ENCODE peak calls at places on chromosomes 1 and 21, in five cellular contexts. A is neuronal stem cell, D is aorta, Z is lung, R is upper lobe of right lung. O is an unnamed sample. For H3K4me1, the result is how much of the 10 kb centered on the place peaks cover.

GRCh38 chr1:159089184-159089791 is 12.7 kb upstream of the AIM2 start:
- DNase-seq in A (no peak), D (no peak), Z (no peak), R (no peak), O (no peak)

GRCh38 chr1:240667351-240667750 is 55.4 kb upstream of the GREM2 start:
- DNase-seq in A (no peak), D (no peak), Z (peak), R (no peak), O (no peak)

GRCh38 chr1:19444399-19445021 is 40.8 kb downstream of the CAPZB start:
- DNase-seq in A (no peak), D (no peak), Z (no peak), R (no peak), O (no peak)

GRCh38 chr1:31633117-31633516 is 11.6 kb downstream of the PEF1 start:
- DNase-seq in A (no peak), D (no peak), Z (no peak), R (no peak), O (no peak)

GRCh38 chr1:29810121-29811120 is 574.1 kb downstream of the PTPRU start:
- DNase-seq in A (no peak), D (no peak), Z (no peak), R (no peak), O (no peak)

GRCh38 chr1:153348511-153349362 is at the start of gene PGLYRP4:
- DNase-seq in A (no peak), D (no peak), Z (no peak), R (no peak), O (no peak)

GRCh38 chr1:116374340-116375164 is 1.5 kb downstream of the ATP1A1 start:
- DNase-seq in A (no peak), D (no peak), Z (no peak), R (no peak), O (no peak)

GRCh38 chr1:110087812-110088738 is 17.6 kb upstream of the ALX3 start:
- DNase-seq in A (no peak), D (no peak), Z (peak), R (no peak), O (no peak)

GRCh38 chr1:98077691-98078090 is 156.9 kb upstream of the DPYD start:
- DNase-seq in A (no peak), D (no peak), Z (no peak), R (no peak), O (no peak)

GRCh38 chr1:171869097-171869496 is 27.8 kb downstream of the DNM3 start:
- DNase-seq in A (no peak), D (no peak), Z (no peak), R (no peak), O (no peak)

GRCh38 chr1:3355089-3355488 is 99.4 kb upstream of the ARHGEF16 start:
- DNase-seq in A (no peak), D (no peak), Z (no peak), R (no peak), O (no peak)

GRCh38 chr1:47554901-47555300 is 117.1 kb downstream of the FOXD2 start:
- DNase-seq in A (no peak), D (no peak), Z (no peak), R (no peak), O (no peak)

GRCh38 chr1:25484096-25484495 is 53.4 kb downstream of the MACO1 start:
- DNase-seq in A (no peak), D (no peak), Z (no peak), R (peak), O (no peak)

GRCh38 chr21:15053531-15053930 is 11.3 kb downstream of the NRIP1 start:
- DNase-seq in A (no peak), D (no peak), Z (no peak), R (no peak), O (no peak)

GRCh38 chr1:181483084-181483559 is at the start of gene CACNA1E:
- DNase-seq in A (no peak), D (no peak), Z (no peak), R (no peak), O (no peak)

GRCh38 chr21:42289926-42290325 is 25.3 kb downstream of the TFF3 start:
- DNase-seq in A (no peak), D (peak), Z (no peak), R (peak), O (no peak)

GRCh38 chr1:36625959-36626337 is 143.2 kb upstream of the CSF3R start:
- DNase-seq in A (no peak), D (no peak), Z (no peak), R (no peak), O (no peak)

GRCh38 chr21:28333455-28334108 is 659.1 kb downstream of the LTN1 start:
- DNase-seq in A (no peak), D (no peak), Z (no peak), R (no peak), O (no peak)

GRCh38 chr1:231603598-231604275 is 22.9 kb upstream of the DISC1 start:
- DNase-seq in A (peak), D (no peak), Z (no peak), R (no peak), O (no peak)

GRCh38 chr21:33403128-33403785 is at the start of gene IFNGR2:
- DNase-seq in A (peak), D (peak), Z (no peak), R (peak), O (no peak)

GRCh38 chr1:228913649-228914048 is 178.4 kb downstream of the RHOU start:
- DNase-seq in A (peak), D (no peak), Z (no peak), R (no peak), O (no peak)

GRCh38 chr1:42370876-42371549 is 9.6 kb upstream of the RIMKLA start:
- DNase-seq in A (no peak), D (no peak), Z (peak), R (no peak), O (no peak)

GRCh38 chr1:96596226-96596625 is 125.4 kb upstream of the PTBP2 start:
- DNase-seq in A (no peak), D (no peak), Z (no peak), R (no peak), O (no peak)

GRCh38 chr21:44865561-44866280 is 7.8 kb downstream of the PTTG1IP start:
- DNase-seq in A (no peak), D (peak), Z (no peak), R (peak), O (no peak)

GRCh38 chr1:160767417-160768294 is 28.3 kb upstream of the LY9 start:
- DNase-seq in A (no peak), D (no peak), Z (no peak), R (no peak), O (no peak)

GRCh38 chr1:97190326-97190725 is 468.7 kb downstream of the PTBP2 start:
- DNase-seq in A (no peak), D (no peak), Z (no peak), R (no peak), O (no peak)

GRCh38 chr1:203591626-203592025 is 35.0 kb upstream of the ATP2B4 start:
- DNase-seq in A (no peak), D (no peak), Z (no peak), R (no peak), O (no peak)

GRCh38 chr1:3597599-3597964 is 13.7 kb downstream of the MEGF6 start:
- DNase-seq in A (no peak), D (no peak), Z (no peak), R (no peak), O (no peak)

GRCh38 chr1:119254067-119254720 is 113.7 kb upstream of the WARS2 start:
- DNase-seq in A (no peak), D (no peak), Z (no peak), R (no peak), O (no peak)

GRCh38 chr1:27603320-27603961 is 503 bp downstream of the AHDC1 start:
- DNase-seq in A (no peak), D (peak), Z (no peak), R (peak), O (no peak)

GRCh38 chr1:27602510-27603319 is 1.2 kb downstream of the AHDC1 start:
- DNase-seq in A (no peak), D (peak), Z (no peak), R (peak), O (no peak)

GRCh38 chr1:27601321-27601770 is 2.6 kb downstream of the AHDC1 start:
- DNase-seq in A (no peak), D (no peak), Z (no peak), R (no peak), O (no peak)

GRCh38 chr1:27600500-27601175 is 3.3 kb downstream of the AHDC1 start:
- DNase-seq in A (no peak), D (no peak), Z (no peak), R (no peak), O (no peak)

GRCh38 chr1:27601771-27602509 is 2.0 kb downstream of the AHDC1 start:
- DNase-seq in A (no peak), D (peak), Z (no peak), R (no peak), O (no peak)
- H3K4me1 ChIP-seq in A (half or more), D (under half), Z (under half), R (half or more), O (under half)

GRCh38 chr1:9703165-9703509 is 51.6 kb downstream of the PIK3CD start:
- DNase-seq in A (no peak), D (no peak), Z (no peak), R (no peak), O (no peak)

GRCh38 chr1:9703681-9704080 is 52.1 kb downstream of the PIK3CD start:
- DNase-seq in A (no peak), D (no peak), Z (no peak), R (no peak), O (no peak)

GRCh38 chr1:9701661-9702060 is 50.1 kb downstream of the PIK3CD start:
- DNase-seq in A (no peak), D (no peak), Z (no peak), R (no peak), O (no peak)

GRCh38 chr1:9706178-9706577 is 54.6 kb downstream of the PIK3CD start:
- DNase-seq in A (no peak), D (no peak), Z (no peak), R (no peak), O (no peak)

DNA sequence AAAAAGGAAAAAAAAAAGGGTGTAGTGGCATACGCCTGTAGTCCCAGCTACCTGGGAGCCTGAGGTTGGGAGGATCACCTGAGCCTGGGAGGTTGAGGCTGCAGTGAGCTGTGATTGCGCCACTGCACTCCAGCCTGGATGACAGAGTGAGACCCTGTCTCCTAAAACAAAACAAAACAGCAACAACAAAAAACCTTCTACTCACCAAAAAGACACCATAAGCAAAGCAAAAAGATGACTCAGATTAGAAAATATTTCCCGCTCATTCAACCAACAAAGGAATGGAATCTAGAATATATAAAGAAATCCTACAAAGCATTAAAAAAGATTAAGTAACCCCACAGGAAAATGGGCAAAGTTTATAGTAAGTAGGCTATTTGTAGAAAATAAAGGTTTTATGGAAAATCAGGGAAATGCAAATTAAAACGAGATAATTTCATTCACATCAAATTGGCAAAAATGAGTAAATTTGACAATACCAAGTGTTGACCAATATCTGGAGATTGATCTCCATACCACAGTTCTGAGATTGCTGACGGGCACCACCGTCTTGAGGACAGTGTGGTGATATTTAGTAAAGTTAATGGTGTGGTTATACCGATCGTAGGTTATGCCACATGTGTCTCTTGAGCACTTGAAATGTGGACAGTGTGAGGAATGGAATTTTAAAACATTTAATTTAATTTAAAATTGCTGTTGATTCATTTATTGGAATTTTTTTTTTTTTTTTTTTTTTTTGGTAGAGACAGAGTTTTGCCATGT is 54.0 kb downstream of the PIK3CD start:
- DNase-seq in A (no peak), D (no peak), Z (no peak), R (no peak), O (no peak)
- H3K27ac ChIP-seq in A (no peak), D (no peak), Z (no peak), R (no peak), O (peak)

DNA sequence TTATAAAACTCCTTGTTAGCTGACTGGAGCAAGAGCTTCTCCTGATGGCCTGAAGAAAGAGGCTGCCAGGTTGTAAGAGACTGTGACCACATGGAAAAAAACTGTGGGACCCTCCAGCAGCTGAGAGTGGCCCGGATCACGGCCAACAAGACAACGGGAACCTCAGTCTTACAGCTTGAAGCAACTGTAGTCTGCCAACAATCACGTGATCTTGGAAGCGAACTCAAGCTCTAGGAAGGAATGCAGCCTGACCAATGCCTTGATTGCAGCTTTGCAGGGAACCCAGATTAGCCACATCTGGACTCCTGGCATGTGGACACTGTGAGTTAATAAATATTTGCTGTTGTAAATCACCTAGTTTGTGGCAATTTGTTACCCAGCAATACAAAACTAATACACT is 442.6 kb upstream of the PRMT6 start:
- DNase-seq in A (no peak), D (no peak), Z (no peak), R (no peak), O (no peak)
- H3K4me1 ChIP-seq in A (under half), D (under half), Z (under half), R (under half), O (under half)

GRCh38 chr1:34758751-34759150 is 789 bp upstream of the GJB4 start:
- DNase-seq in A (no peak), D (no peak), Z (no peak), R (no peak), O (no peak)

GRCh38 chr1:34761776-34762307 is 2.3 kb downstream of the GJB4 start:
- DNase-seq in A (no peak), D (no peak), Z (no peak), R (no peak), O (no peak)

GRCh38 chr1:34761176-34761761 is 1.7 kb downstream of the GJB4 start:
- DNase-seq in A (no peak), D (no peak), Z (no peak), R (no peak), O (no peak)

GRCh38 chr1:34757386-34757785 is 2.2 kb upstream of the GJB4 start:
- DNase-seq in A (no peak), D (no peak), Z (no peak), R (no peak), O (no peak)

DNA sequence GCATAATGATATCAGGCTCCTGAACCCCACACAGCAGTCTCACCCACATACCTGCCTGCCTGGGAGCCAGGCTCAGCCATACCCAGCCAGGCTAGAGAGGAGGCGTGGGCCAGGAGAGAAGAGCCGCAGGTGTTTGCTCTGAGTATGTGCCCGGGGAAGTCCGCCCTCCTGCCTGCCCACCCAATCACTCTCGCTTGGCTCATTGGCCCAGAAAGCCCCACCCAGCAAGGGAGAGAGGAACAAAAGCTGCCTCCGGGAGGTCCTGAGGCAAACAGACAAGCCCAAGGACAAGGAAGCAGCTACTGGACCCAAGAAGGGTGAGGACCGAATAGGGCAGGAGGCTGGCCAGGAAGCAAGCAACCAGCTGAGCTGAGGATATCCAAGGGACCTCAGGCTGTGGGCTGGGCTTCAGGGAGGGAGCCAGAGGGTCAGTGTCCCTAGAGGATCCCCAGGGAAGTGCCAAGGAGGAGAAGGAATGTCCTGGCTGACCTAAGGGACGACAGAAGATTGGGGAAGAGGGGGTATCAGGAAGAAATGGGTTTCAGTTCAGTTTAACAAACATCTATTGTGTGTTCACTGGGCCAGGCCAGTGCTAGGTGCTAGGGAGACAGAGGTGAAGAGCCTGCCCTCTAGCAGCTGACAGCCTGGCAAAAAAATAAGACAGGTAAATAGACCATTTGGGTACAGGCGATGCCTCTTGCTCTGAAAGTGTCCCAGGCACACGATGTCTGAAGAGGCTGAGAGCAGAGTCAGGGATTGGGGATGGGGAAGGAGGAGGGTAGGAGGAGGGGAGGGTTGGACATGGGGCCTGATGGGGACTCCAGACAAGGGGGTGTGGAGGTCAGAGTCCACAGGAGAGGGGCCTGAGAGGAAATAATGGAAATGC is at the start of gene GJB4:
- DNase-seq in A (no peak), D (no peak), Z (no peak), R (no peak), O (no peak)
- H3K27ac ChIP-seq in A (no peak), D (no peak), Z (no peak), R (no peak), O (peak)

GRCh38 chr1:32797456-32797855 is 19.7 kb downstream of the YARS1 start:
- DNase-seq in A (no peak), D (no peak), Z (no peak), R (no peak), O (no peak)
- H3K4me1 ChIP-seq in A (under half), D (under half), Z (under half), R (under half), O (under half)

GRCh38 chr1:26784023-26784871 is 3.5 kb upstream of the PIGV start:
- DNase-seq in A (no peak), D (peak), Z (peak), R (no peak), O (no peak)
- H3K27ac ChIP-seq in A (no peak), D (no peak), Z (peak), R (peak), O (peak)

DNA sequence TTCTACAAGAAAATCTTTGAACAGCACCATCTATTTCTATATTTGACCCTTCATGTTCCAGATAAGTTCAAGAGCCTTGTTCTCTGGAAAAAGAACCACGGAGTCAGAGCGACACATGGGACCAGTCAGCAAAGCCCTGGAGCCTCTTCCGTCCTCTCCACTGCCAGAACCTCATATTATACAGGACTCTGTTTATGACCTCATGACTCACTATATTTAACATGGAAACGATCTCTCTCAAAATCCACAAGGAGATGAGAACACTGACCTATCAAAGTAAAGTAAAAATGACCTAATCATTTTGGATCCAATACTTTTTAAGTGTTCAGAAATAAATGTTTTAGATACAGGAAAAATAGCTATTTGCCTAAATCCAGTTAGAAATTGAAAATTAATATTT is 124.6 kb upstream of the KRTAP19-8 start:
- DNase-seq in A (no peak), D (no peak), Z (no peak), R (no peak), O (no peak)
- H3K4me1 ChIP-seq in A (under half), D (under half), Z (under half), R (under half), O (under half)

GRCh38 chr1:206895837-206896242 is 1.4 kb upstream of the IL24 start:
- DNase-seq in A (no peak), D (no peak), Z (no peak), R (no peak), O (no peak)
- H3K27ac ChIP-seq in A (no peak), D (no peak), Z (peak), R (no peak), O (peak)

O was measured in RWPE2.